ENCODE peak calls at places on chromosomes 13 and 19, in four cellular contexts. J is breast epithelium, E is right atrium auricular region, I is mammary epithelial cell. X is an unnamed sample. For H3K4me1, the result is how much of the 10 kb centered on the place peaks cover.

GRCh38 chr19:10763828-10764339 is 46.0 kb downstream of the DNM2 start:
- DNase-seq in J (no peak), E (no peak), I (no peak), X (no peak)

GRCh38 chr13:112496166-112496565 is 91.8 kb downstream of the TUBGCP3 start:
- DNase-seq in J (no peak), E (no peak), I (no peak), X (no peak)

GRCh38 chr13:99320693-99321481 is 13.7 kb upstream of the GPR183 start:
- DNase-seq in J (no peak), E (no peak), I (peak), X (no peak)

GRCh38 chr19:9947441-9947840 is 11.1 kb upstream of the OLFM2 start:
- DNase-seq in J (no peak), E (no peak), I (no peak), X (no peak)

GRCh38 chr13:31225998-31226675 is 26.4 kb downstream of the B3GLCT start:
- DNase-seq in J (no peak), E (no peak), I (no peak), X (no peak)

GRCh38 chr13:28746289-28746612 is 27.5 kb upstream of the SLC46A3 start:
- DNase-seq in J (no peak), E (no peak), I (no peak), X (no peak)

GRCh38 chr13:27851049-27851448 is 58.8 kb downstream of the GSX1 start:
- DNase-seq in J (no peak), E (no peak), I (no peak), X (no peak)

GRCh38 chr13:92900455-92900854 is 326.2 kb upstream of the GPC6 start:
- DNase-seq in J (no peak), E (no peak), I (no peak), X (no peak)

GRCh38 chr13:32903720-32904119 is 112.5 kb upstream of the KL start:
- DNase-seq in J (no peak), E (peak), I (no peak), X (no peak)

GRCh38 chr13:100156786-100157185 is 67.9 kb downstream of the PCCA start:
- DNase-seq in J (no peak), E (no peak), I (peak), X (no peak)

GRCh38 chr13:78029891-78030290 is 111.3 kb upstream of the EDNRB start:
- DNase-seq in J (no peak), E (no peak), I (no peak), X (no peak)

GRCh38 chr19:17226002-17226933 is at the start of gene OCEL1:
- DNase-seq in J (peak), E (peak), I (peak), X (peak)

GRCh38 chr13:30830638-30830965 is 75.5 kb upstream of the MEDAG start:
- DNase-seq in J (no peak), E (no peak), I (peak), X (no peak)

GRCh38 chr19:53328967-53329366 is 4.6 kb upstream of the ZNF845 start:
- DNase-seq in J (no peak), E (no peak), I (no peak), X (peak)

GRCh38 chr13:92122454-92122853 is 724.0 kb downstream of the GPC5 start:
- DNase-seq in J (no peak), E (no peak), I (peak), X (no peak)

GRCh38 chr19:40139533-40140287 is 49.0 kb upstream of the ZNF780A start:
- DNase-seq in J (no peak), E (no peak), I (peak), X (no peak)

GRCh38 chr19:51751655-51752054 is at the start of gene FPR1:
- DNase-seq in J (no peak), E (no peak), I (peak), X (no peak)

GRCh38 chr13:26679411-26679810 is 81.2 kb downstream of the GPR12 start:
- DNase-seq in J (no peak), E (no peak), I (peak), X (no peak)

GRCh38 chr13:31773538-31773937 is 34.2 kb downstream of the RXFP2 start:
- DNase-seq in J (no peak), E (no peak), I (peak), X (no peak)

GRCh38 chr13:97855570-97855970 is 97.9 kb upstream of the IPO5 start:
- DNase-seq in J (no peak), E (no peak), I (peak), X (no peak)

GRCh38 chr13:36069881-36070366 is 61.3 kb downstream of the DCLK1 start:
- DNase-seq in J (no peak), E (no peak), I (no peak), X (no peak)

GRCh38 chr19:58547323-58548312 is 3.8 kb downstream of the TRIM28 start:
- DNase-seq in J (no peak), E (no peak), I (no peak), X (no peak)

GRCh38 chr13:114078501-114079451 is 53.6 kb downstream of the RASA3 start:
- DNase-seq in J (peak), E (peak), I (peak), X (peak)
- H3K4me1 ChIP-seq in J (under half), E (under half), I (under half), X (under half)

GRCh38 chr19:37933965-37934364 is 27.0 kb downstream of the SIPA1L3 start:
- DNase-seq in J (no peak), E (no peak), I (peak), X (peak)

GRCh38 chr19:37935341-37935740 is 28.3 kb downstream of the SIPA1L3 start:
- DNase-seq in J (no peak), E (no peak), I (no peak), X (no peak)

GRCh38 chr19:37930416-37930815 is 23.4 kb downstream of the SIPA1L3 start:
- DNase-seq in J (no peak), E (no peak), I (no peak), X (no peak)

GRCh38 chr19:37931941-37932655 is 25.1 kb downstream of the SIPA1L3 start:
- DNase-seq in J (peak), E (peak), I (peak), X (peak)

DNA sequence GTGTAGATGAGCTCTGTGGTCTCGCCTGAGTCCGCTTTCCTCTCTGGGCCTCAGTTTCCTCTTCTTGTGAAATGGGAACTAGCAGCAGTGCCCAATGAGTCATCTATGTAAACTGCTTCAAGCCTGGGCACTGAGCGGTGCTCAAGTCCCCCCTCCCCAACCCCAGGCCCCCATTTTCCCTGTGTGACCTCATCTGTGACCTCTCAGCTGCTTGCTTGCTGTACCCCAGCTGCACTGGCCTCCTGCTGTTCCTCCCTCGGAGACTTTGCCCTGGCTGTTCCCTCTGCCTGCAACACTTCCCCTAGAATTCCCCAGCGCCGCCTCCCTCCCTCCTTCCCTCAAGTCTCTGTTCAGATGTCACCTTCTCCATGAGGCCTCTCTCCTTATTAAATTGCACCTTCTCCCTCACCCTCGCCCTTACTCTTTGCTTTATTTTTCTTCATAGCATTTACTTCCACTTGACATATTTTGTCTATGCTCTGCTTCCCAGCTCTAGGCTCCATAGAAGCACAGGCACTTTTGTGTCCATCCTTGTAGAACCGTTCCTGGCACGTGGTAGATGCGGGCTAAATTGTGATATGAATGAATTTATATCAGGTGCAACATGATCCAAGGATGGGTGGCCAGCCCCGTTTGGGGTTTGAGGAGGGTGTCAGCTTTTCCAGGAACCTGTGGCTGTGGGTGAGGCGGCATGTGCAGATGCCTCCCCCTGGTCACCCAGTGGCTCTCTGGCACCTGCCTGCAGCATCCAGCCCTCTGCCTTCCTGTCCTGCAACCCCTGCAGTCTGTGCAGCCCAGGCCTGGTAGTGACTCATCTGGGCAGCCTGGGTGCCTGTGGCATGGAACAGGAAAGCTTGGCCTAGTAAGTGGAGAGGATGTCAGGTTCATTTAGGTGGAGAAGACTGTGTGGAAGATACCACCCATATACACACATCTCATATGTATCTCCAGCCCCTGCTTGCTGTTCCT is 26.3 kb downstream of the SIPA1L3 start:
- DNase-seq in J (no peak), E (no peak), I (peak), X (no peak)
- H3K4me1 ChIP-seq in J (under half), E (under half), I (under half), X (under half)

DNA sequence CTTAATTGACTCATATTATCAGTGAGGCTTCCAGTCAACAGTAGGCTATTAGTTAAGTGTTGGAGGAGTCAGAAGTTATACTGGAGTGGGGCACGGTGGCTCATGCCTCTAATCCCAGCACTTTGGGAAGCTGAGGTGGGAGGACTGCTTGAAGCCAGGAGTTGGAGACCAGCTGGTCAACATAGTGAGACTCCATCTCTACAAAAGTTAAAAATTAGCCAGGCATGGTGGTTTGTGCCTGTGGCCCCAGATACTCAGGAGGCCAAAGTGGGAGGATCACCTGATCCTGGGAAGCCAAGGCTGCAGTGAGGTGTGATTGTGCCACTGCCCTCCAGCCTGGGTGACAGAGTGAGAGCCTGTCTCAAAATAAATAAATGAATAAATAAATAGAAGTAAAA is 53.2 kb downstream of the COMP start:
- DNase-seq in J (no peak), E (no peak), I (no peak), X (no peak)
- H3K4me1 ChIP-seq in J (under half), E (under half), I (under half), X (under half)

GRCh38 chr19:46787040-46787330 is 1.4 kb downstream of the SLC1A5 start:
- DNase-seq in J (no peak), E (no peak), I (no peak), X (no peak)
- H3K4me1 ChIP-seq in J (under half), E (under half), I (under half), X (under half)

GRCh38 chr19:45166723-45167252 is 6.0 kb upstream of the NKPD1 start:
- DNase-seq in J (no peak), E (no peak), I (peak), X (no peak)
- H3K4me1 ChIP-seq in J (under half), E (under half), I (under half), X (under half)

GRCh38 chr19:8452446-8453123 is 7.8 kb downstream of the HNRNPM start:
- DNase-seq in J (no peak), E (no peak), I (no peak), X (peak)
- H3K4me1 ChIP-seq in J (under half), E (under half), I (under half), X (half or more)

DNA sequence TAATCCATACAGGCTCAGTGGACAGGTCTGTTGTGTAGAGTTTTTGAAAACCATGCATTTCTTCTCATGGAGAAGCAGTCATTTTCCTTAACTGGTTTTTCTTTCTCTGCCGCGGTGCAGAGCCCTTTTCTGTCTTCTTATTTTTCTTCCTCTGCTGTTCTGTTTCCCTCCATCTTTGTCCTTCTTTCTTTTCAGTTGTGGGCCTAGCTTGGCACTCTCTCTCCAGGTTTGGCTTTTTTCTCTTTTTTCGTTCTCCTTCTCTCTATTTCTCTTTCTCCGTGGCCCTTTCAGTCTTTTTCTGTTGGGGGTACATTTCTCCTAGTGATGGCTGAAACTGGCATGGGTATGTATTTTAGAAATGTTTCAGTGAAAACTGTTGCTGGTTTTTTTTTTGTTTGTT is 24.1 kb downstream of the NFIX start:
- DNase-seq in J (no peak), E (no peak), I (no peak), X (no peak)
- H3K4me1 ChIP-seq in J (under half), E (under half), I (half or more), X (half or more)

GRCh38 chr19:31347828-31348314 is 1.4 kb downstream of the TSHZ3 start:
- DNase-seq in J (no peak), E (no peak), I (no peak), X (no peak)
- H3K4me1 ChIP-seq in J (under half), E (under half), I (under half), X (under half)

GRCh38 chr19:43505186-43505456 is 575 bp upstream of the PHLDB3 start:
- DNase-seq in J (no peak), E (no peak), I (no peak), X (no peak)

GRCh38 chr19:43503501-43504425 is 783 bp downstream of the PHLDB3 start:
- DNase-seq in J (peak), E (peak), I (peak), X (peak)

GRCh38 chr19:43501661-43502418 is 2.7 kb downstream of the PHLDB3 start:
- DNase-seq in J (no peak), E (no peak), I (no peak), X (no peak)

GRCh38 chr19:43504426-43505185 is at the start of gene PHLDB3:
- DNase-seq in J (peak), E (no peak), I (no peak), X (peak)

DNA sequence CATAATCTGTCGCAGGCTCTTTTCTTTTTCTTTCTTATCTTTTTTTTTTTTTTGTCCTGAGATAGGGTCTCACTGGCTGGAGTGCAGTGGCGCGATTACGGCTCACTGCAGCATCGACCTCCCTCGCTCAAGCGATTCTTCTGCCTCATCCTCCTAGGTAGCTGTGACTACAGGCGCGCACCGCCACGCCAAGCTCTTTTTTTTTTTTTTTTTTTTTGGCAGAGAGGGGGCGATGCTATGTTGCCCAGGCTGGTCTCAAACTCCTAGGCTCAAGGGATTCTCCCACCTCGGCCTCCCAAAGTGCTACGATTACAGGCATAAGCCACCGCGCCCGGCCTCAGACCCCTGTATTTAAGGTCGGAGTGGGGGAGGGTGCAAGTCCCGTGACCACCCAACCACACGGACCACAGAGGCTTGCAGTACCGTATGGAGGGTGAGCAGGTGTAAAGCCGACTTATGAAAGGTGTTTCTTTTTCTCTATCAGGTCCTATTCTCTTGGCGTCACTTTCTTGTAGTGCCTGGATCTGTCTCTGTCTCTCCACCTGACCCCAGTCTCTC is 2.0 kb downstream of the PHLDB3 start:
- DNase-seq in J (no peak), E (no peak), I (no peak), X (no peak)
- H3K4me1 ChIP-seq in J (under half), E (under half), I (under half), X (under half)